ENCODE peak calls at places on chromosomes 5 and 9, in four cellular contexts. J, G, B and R are unnamed samples.

GRCh38 chr5:72441861-72442540 is 65.2 kb downstream of the ZNF366 start:
- DNase-seq in G (no peak), B (no peak), J (no peak), R (peak)

GRCh38 chr5:82748688-82749091 is 328.5 kb downstream of the TMEM167A start:
- DNase-seq in J (no peak), G (no peak), B (no peak), R (no peak)

GRCh38 chr9:134399435-134400056 is 73.3 kb downstream of the RXRA start:
- DNase-seq in J (no peak), B (peak), G (no peak), R (no peak)

GRCh38 chr5:160198886-160199409 is 30.4 kb upstream of the FABP6 start:
- DNase-seq in G (no peak), B (peak), J (no peak), R (no peak)

GRCh38 chr9:134350416-134350994 is 24.2 kb downstream of the RXRA start:
- DNase-seq in G (no peak), B (no peak), J (no peak), R (no peak)

GRCh38 chr5:59746261-59746765 is 147.2 kb downstream of the PDE4D start:
- DNase-seq in J (no peak), B (no peak), G (no peak), R (no peak)

GRCh38 chr5:169417676-169418075 is 116.7 kb upstream of the SLIT3 start:
- DNase-seq in B (no peak), J (no peak), G (no peak), R (no peak)

GRCh38 chr9:35818341-35818740 is 3.5 kb upstream of the HINT2 start:
- DNase-seq in J (no peak), B (no peak), G (no peak), R (no peak)

GRCh38 chr5:64853777-64854176 is 85.0 kb downstream of the CWC27 start:
- DNase-seq in J (no peak), B (no peak), G (no peak), R (no peak)

GRCh38 chr5:37966291-37966690 is 126.5 kb upstream of the GDNF start:
- DNase-seq in B (no peak), G (no peak), J (no peak), R (no peak)

GRCh38 chr9:137446851-137447471 is 5.8 kb upstream of the ENTPD8 start:
- DNase-seq in G (peak), J (no peak), B (no peak), R (no peak)

GRCh38 chr9:35835216-35835604 is 6.2 kb downstream of the TMEM8B start:
- DNase-seq in B (peak), G (peak), J (no peak), R (no peak)

GRCh38 chr9:130847306-130848217 is 12.5 kb downstream of the ABL1 start:
- DNase-seq in G (peak), B (peak), J (peak), R (no peak)

GRCh38 chr5:31193591-31194457 is at the start of gene CDH6:
- DNase-seq in J (no peak), B (no peak), G (peak), R (no peak)

GRCh38 chr5:68239485-68239884 is 23.9 kb downstream of the PIK3R1 start:
- DNase-seq in G (peak), J (peak), B (peak), R (peak)

GRCh38 chr5:111172504-111172903 is 51.7 kb upstream of the CAMK4 start:
- DNase-seq in J (no peak), B (no peak), G (peak), R (no peak)

GRCh38 chr5:60649288-60649917 is 50.6 kb downstream of the DEPDC1B start:
- DNase-seq in G (no peak), J (no peak), B (peak), R (no peak)

GRCh38 chr5:4758550-4758949 is 381.6 kb upstream of the ADAMTS16 start:
- DNase-seq in B (no peak), J (no peak), G (no peak), R (no peak)

GRCh38 chr5:107389130-107389553 is 281.6 kb downstream of the EFNA5 start:
- DNase-seq in G (no peak), J (no peak), B (no peak), R (no peak)

GRCh38 chr5:62732677-62733121 is 154.1 kb downstream of the LRRC70 start:
- DNase-seq in B (no peak), G (no peak), J (no peak), R (no peak)

GRCh38 chr5:92513067-92513466 is 1068.0 kb downstream of the NR2F1-AS1 start:
- DNase-seq in J (no peak), B (no peak), G (no peak), R (no peak)

GRCh38 chr9:129365196-129365595 is 187.1 kb upstream of the IER5L start:
- DNase-seq in G (no peak), B (no peak), J (no peak), R (no peak)

GRCh38 chr5:34005211-34005610 is 2.6 kb downstream of the AMACR start:
- DNase-seq in B (no peak), J (no peak), G (no peak), R (no peak)

GRCh38 chr5:72624641-72625236 is 117.5 kb upstream of the ZNF366 start:
- DNase-seq in G (no peak), B (no peak), J (no peak), R (no peak)

GRCh38 chr5:18797241-18797640 is 1163.0 kb downstream of the TAF11L14 start:
- DNase-seq in G (no peak), B (no peak), J (no peak), R (no peak)

GRCh38 chr9:79471577-79472543 is 99.9 kb upstream of the TLE4 start:
- DNase-seq in J (peak), G (peak), B (no peak), R (peak)

GRCh38 chr5:124411089-124411488 is 335.4 kb downstream of the ZNF608 start:
- DNase-seq in B (no peak), J (no peak), G (no peak), R (no peak)

GRCh38 chr5:119347574-119347973 is 8.2 kb upstream of the TNFAIP8 start:
- DNase-seq in B (no peak), J (no peak), G (no peak), R (no peak)

GRCh38 chr9:133372144-133372543 is 3.7 kb downstream of the SURF4 start:
- DNase-seq in J (no peak), B (no peak), G (peak), R (no peak)

GRCh38 chr9:5953743-5954707 is 61.4 kb downstream of the RANBP6 start:
- DNase-seq in J (no peak), B (peak), G (no peak), R (no peak)

GRCh38 chr9:109742759-109743388 is 37.1 kb upstream of the PALM2AKAP2 start:
- DNase-seq in J (no peak), B (no peak), G (no peak), R (no peak)

GRCh38 chr5:158320178-158320674 is 461.3 kb upstream of the CLINT1 start:
- DNase-seq in B (no peak), J (no peak), G (no peak), R (no peak)

GRCh38 chr5:14218897-14219573 is 75.9 kb downstream of the TRIO start:
- DNase-seq in B (no peak), G (no peak), J (no peak), R (no peak)

GRCh38 chr5:149138182-149138923 is 2.9 kb upstream of the ABLIM3 start:
- DNase-seq in G (no peak), J (no peak), B (no peak), R (no peak)

DNA sequence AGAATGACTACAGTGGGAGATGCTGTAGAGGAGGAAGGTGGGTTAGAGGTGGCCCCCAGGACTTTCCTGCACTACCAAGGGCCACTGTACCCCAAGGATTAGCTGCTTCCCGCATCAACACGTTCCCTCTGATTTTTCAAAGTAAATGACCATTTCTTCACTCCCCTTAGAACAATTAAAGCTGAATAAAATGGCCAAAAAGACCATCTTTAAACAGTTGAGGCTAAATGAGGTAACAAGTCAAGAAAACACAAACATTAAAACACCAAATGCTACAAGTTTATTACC is 740 bp upstream of the ERAP1 start:
- DNase-seq in G (no peak), B (no peak), J (no peak), R (no peak)
- TF ChIP-seq POLR2A in G (no peak), B (peak), J (no peak), R (no peak)

DNA sequence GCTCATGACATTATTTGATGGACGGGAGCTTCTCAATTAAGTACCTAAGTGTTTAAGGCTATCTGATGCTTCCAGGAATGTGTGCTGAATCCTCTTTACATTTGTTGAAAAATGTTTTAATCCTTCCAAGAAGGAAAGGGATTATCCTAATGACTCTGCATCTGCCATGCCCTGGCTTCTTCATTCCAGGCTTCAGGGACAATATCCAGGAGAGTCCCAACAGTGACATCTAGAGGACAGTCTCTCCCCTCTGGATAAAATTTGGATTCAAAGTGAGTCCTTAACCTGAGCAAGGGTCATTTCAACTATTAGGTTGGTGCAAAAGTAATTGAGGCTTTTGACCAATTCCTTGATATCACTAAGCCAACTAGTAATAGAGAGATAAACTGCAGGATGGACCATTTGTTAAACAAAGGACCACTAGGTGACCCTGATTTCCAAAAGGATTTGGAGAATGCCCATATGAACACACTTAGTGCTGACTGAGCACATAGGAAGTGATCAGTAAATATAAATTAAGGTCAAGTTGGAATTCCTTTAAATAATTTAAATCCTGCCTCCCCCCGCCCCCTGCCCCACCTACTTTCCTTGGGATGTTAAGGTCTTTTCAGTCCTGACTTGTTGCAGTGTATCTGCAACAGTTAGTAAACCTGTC is 19.1 kb downstream of the TNFSF8 start:
- DNase-seq in B (no peak), J (no peak), G (no peak), R (peak)
- TF ChIP-seq POLR2A in B (no peak), J (no peak), G (no peak), R (no peak)

DNA sequence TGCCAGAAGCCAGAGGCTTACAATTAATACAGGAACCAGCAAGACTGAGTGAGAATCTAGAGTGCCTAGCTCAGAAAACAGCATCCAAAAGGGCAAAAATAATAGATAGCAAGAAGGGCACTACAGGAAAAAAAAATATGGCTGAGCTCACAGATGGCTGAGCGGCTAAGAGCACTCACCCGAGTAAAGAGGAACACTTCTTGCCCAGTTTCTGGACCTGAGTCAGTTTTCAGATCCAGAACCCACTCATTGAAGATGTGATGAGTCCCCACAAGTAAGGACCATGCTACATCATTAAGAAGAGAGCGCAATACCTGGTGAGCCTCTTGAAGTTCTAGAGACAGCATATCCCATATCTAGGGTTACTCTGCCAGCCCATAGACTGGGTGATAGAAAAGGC is 65.5 kb upstream of the MAP3K1 start:
- DNase-seq in G (no peak), J (no peak), B (no peak), R (no peak)
- TF ChIP-seq POLR2A in G (no peak), J (no peak), B (no peak), R (no peak)

DNA sequence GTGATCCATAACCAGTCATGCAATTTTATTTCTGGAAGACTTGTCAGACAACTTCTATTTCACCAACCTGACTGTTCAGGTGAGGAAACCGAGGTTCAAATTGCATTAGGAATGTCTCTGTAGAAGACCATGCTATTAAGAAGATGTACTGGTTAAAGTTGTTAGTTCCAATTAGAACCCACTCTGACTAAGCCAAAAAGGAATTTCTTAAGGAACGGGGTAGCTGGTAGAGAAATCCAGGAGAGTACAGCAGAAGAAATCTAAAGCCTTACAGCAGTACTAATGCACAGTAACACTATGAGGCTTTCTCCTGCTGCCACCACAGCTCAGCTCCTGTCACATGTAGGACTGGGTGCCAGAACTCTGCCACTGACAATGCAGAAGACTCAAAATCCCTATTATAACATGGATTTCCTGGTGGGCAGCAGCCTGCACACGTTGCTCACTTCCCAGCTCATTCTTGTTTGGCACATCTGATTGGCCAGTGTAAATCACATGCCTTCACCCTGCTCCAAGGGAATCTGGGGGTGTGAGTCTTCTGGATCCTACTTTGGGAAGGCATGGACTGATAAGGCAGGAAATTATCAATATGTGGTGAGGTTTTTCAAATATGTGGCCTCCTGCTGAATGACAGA is 37.1 kb downstream of the CAST start:
- DNase-seq in J (no peak), B (no peak), G (no peak), R (no peak)
- TF ChIP-seq POLR2A in J (no peak), B (no peak), G (no peak), R (no peak)

GRCh38 chr5:65925094-65925600 is 1.2 kb upstream of the ERBIN start:
- DNase-seq in G (peak), B (peak), J (no peak), R (peak)
- TF ChIP-seq POLR2A in G (peak), B (no peak), J (no peak), R (peak)